ENCODE peak calls at places on chromosomes 11 and 22, in six cellular contexts. P is prostate gland, Y is HepG2, F is Peyer's patch, Q is adrenal gland, E is gastrocnemius medialis. V is an unnamed sample. For H3K4me1, the result is how much of the 10 kb centered on the place peaks cover.

GRCh38 chr11:61699737-61700160 is 19.6 kb downstream of the DAGLA start:
- DNase-seq in P (peak), Y (no peak), F (peak), Q (peak), E (no peak), V (no peak)

GRCh38 chr11:111719379-111719778 is 46.8 kb downstream of the PPP2R1B start:
- DNase-seq in P (no peak), Y (no peak), F (no peak), Q (no peak), E (no peak), V (no peak)

GRCh38 chr22:20123364-20124082 is 6.5 kb upstream of the TRMT2A start:
- DNase-seq in P (no peak), Y (no peak), F (no peak), Q (no peak), E (no peak), V (no peak)

GRCh38 chr11:43942651-43943356 is 367 bp downstream of the C11orf96 start:
- DNase-seq in P (no peak), Y (no peak), F (no peak), Q (peak), E (no peak), V (no peak)

GRCh38 chr11:126359431-126360048 is 4.1 kb downstream of the ST3GAL4 start:
- DNase-seq in P (peak), Y (no peak), F (no peak), Q (peak), E (no peak), V (peak)

GRCh38 chr11:62152245-62153086 is 28.7 kb downstream of the INCENP start:
- DNase-seq in P (no peak), Y (no peak), F (no peak), Q (peak), E (no peak), V (no peak)

GRCh38 chr11:92168936-92169335 is 55.7 kb upstream of the FAT3 start:
- DNase-seq in P (no peak), Y (no peak), F (no peak), Q (no peak), E (no peak), V (no peak)

GRCh38 chr11:111039982-111040381 is 205.5 kb upstream of the POU2AF2 start:
- DNase-seq in P (no peak), Y (no peak), F (no peak), Q (no peak), E (no peak), V (no peak)

GRCh38 chr22:25622011-25622410 is 57.5 kb downstream of the GRK3 start:
- DNase-seq in P (no peak), Y (no peak), F (no peak), Q (no peak), E (no peak), V (no peak)

GRCh38 chr11:28835317-28835716 is 727.1 kb downstream of the METTL15 start:
- DNase-seq in P (no peak), Y (no peak), F (no peak), Q (no peak), E (no peak), V (no peak)

GRCh38 chr11:110621826-110622225 is 90.4 kb downstream of the ARHGAP20 start:
- DNase-seq in P (no peak), Y (no peak), F (no peak), Q (no peak), E (no peak), V (no peak)

GRCh38 chr11:10130872-10131271 is 163.1 kb downstream of the SBF2 start:
- DNase-seq in P (no peak), Y (no peak), F (no peak), Q (no peak), E (no peak), V (no peak)

GRCh38 chr11:24819863-24820434 is 323.1 kb downstream of the LUZP2 start:
- DNase-seq in P (no peak), Y (no peak), F (no peak), Q (no peak), E (no peak), V (no peak)

GRCh38 chr11:62108017-62108750 is 15.6 kb upstream of the INCENP start:
- DNase-seq in P (peak), Y (peak), F (no peak), Q (no peak), E (no peak), V (peak)

GRCh38 chr11:92424281-92424680 is 199.7 kb downstream of the FAT3 start:
- DNase-seq in P (no peak), Y (no peak), F (no peak), Q (no peak), E (no peak), V (no peak)

DNA sequence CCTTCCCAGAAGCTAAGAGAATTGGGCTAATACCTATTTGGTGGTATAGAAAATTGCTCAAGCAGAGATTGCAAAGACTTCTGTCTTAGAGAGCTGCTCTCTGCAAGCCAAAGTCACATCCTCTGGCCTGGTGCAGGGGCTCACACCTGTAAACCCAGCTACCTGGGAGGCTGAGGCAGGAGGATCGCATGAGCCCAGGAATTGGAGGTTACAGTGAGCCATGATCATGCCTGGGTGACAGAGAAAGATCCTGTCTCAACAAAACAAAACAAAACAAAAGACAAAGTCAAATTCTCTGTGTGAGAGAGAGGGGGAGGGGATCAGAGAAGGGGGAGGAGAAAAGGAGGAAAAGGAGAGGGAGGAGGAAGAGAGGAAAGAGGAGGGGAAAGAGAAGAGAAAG is 15.0 kb upstream of the EXPH5 start:
- DNase-seq in P (no peak), Y (no peak), F (no peak), Q (no peak), E (no peak), V (no peak)
- H3K27ac ChIP-seq in P (no peak), Y (no peak), F (no peak), Q (no peak), E (no peak), V (no peak)

DNA sequence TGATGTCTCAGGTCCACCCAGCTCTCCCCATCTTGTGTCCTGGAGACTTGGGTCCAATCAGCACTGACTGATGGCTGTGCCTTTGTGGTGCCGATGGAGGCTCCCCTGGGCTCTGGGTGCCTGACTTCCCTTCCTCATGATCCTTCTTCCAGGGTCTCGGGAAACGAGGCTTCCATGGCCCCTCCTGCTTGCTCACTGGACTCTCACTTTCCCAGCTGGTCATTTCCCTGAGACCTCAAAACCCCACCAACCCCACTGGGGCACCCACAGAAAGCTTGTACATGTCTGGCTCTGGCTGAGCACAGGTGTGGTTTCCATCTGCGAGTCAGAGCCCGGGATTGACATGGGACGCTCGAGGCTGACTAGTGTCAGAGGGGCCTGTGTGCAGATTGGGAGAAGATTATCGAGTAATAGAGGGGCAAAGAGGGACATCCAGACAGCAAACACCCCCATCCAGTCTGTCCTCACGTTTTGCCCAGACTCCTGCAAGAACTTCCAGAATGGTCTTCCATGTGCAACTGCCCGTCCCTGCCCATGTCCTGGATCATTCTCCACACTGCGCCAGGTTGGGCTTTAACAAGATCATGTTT is 15.1 kb downstream of the APOL1 start:
- DNase-seq in P (no peak), Y (no peak), F (no peak), Q (no peak), E (no peak), V (no peak)
- TF ChIP-seq POLR2A in P (no peak), Y (no peak), F (no peak), Q (no peak), E (no peak), V (no peak)

GRCh38 chr11:101436511-101437142 is 147.2 kb downstream of the TRPC6 start:
- DNase-seq in P (peak), Y (peak), F (no peak), Q (no peak), E (no peak), V (peak)
- H3K4me1 ChIP-seq in P (under half), Y (under half), F (under half), Q (under half), E (under half), V (under half)

DNA sequence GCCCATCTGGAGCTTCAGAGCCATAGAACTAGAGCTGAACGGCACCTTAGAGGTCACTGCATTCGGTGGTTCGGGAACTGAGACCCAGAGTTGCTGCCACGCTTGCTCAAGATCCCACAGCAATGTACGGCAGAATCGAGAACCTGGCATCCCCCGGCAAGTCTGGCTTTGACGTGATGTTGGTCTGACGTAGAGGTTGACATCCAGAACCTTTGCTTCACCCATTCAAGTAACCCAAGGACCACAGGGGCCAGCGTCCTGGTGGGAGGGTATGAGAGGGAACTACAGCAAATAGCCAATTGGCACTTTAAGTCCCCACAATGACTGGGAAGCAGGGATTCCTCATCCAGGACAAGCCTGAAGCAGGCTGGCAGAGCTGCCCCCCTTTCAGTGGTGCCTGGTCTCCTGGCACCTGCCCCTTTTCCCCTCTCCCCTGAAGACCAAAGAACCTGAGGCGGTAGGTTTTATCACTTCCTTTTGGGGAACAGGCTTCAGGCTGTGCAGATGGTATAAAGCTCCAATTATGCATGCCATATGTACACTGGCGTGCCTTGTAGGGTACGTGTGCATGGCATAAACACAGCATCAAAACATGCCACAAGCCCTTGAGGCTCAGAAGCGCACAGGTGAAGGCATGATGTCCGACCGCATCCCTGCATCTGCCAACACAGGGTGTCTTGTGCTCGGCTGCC is 15.3 kb upstream of the TEF start:
- DNase-seq in P (no peak), Y (no peak), F (no peak), Q (no peak), E (no peak), V (no peak)
- H3K27ac ChIP-seq in P (peak), Y (no peak), F (no peak), Q (no peak), E (peak), V (peak)

GRCh38 chr22:41619979-41620645 is 731 bp downstream of the DESI1 start:
- DNase-seq in P (peak), Y (peak), F (peak), Q (peak), E (peak), V (peak)

GRCh38 chr22:41621099-41621910 is at the start of gene XRCC6:
- DNase-seq in P (peak), Y (peak), F (peak), Q (peak), E (peak), V (peak)

GRCh38 chr22:41625577-41625976 is 4.5 kb downstream of the XRCC6 start:
- DNase-seq in P (no peak), Y (peak), F (no peak), Q (no peak), E (no peak), V (no peak)

GRCh38 chr22:41621911-41622179 is 750 bp downstream of the XRCC6 start:
- DNase-seq in P (no peak), Y (no peak), F (no peak), Q (no peak), E (no peak), V (no peak)

DNA sequence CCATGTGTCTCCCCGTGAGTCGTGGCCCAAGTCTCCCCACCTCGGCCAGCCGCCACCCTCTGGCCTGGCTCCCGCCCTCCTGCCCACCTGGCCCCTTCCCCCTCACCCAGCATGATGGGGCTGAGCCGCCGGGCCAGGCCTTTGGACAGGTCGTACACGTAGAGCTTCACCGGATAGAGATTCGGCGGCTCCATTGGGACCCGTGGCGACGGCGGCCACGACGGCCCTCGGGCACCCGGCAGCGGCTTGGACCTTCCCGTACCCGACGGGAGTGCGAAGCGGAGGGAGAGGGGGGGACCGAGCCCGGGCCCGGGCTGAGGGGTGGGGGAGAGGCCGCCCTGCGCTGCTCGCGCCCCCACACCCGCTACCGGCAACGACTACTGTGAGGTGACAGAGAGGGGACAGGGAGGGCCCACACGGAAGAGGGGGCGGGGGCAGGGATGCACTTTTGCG is at the start of gene DESI1:
- DNase-seq in P (no peak), Y (peak), F (no peak), Q (no peak), E (peak), V (no peak)
- TF ChIP-seq POLR2A in P (peak), Y (peak), F (peak), Q (no peak), E (peak), V (no peak)